ENCODE peak calls at places on chromosomes 12 and 14, in four cellular contexts. V is C1 segment of cervical spinal cord; M is stimulated activated CD8-positive, alpha-beta memory T cell treated with anti-CD3 and anti-CD28 coated beads, Interleukin-7, amount 100 ng/mL, for 1 hour; H is choroid plexus epithelial cell. X is an unnamed sample.

GRCh38 chr12:53499261-53500118 is at the start of gene MAP3K12:
- DNase-seq in V (peak), M (no peak), H (peak), X (peak)

GRCh38 chr14:51545396-51545795 is 106.3 kb upstream of the FRMD6 start:
- DNase-seq in V (no peak), M (no peak), H (no peak), X (no peak)

GRCh38 chr12:52204931-52205505 is 13.2 kb upstream of the KRT80 start:
- DNase-seq in V (no peak), M (no peak), H (no peak), X (no peak)

GRCh38 chr14:102525213-102526143 is 15.9 kb upstream of the ANKRD9 start:
- DNase-seq in V (peak), M (no peak), H (peak), X (peak)

GRCh38 chr12:52091061-52091460 is 11.6 kb downstream of the SMIM41 start:
- DNase-seq in V (no peak), M (no peak), H (no peak), X (peak)

GRCh38 chr14:20751963-20752562 is 6.4 kb downstream of the EDDM3A start:
- DNase-seq in V (no peak), M (no peak), H (no peak), X (no peak)

GRCh38 chr14:37202265-37202664 is 4.5 kb downstream of the MIPOL1 start:
- DNase-seq in V (no peak), M (no peak), H (peak), X (no peak)

GRCh38 chr12:18439541-18439940 is 178.2 kb downstream of the PIK3C2G start:
- DNase-seq in V (no peak), M (no peak), H (peak), X (no peak)

GRCh38 chr12:96223411-96224218 is 29.4 kb downstream of the ELK3 start:
- DNase-seq in V (no peak), M (no peak), H (peak), X (no peak)

GRCh38 chr12:58583541-58583940 is 336.8 kb downstream of the LRIG3 start:
- DNase-seq in V (no peak), M (no peak), H (peak), X (no peak)

GRCh38 chr12:69918287-69918686 is 93.3 kb downstream of the MYRFL start:
- DNase-seq in V (no peak), M (no peak), H (no peak), X (no peak)

GRCh38 chr12:78293039-78293686 is 462.5 kb downstream of the NAV3 start:
- DNase-seq in V (no peak), M (no peak), H (peak), X (no peak)

X was measured in iPS-NIHi11.